ENCODE peak calls at places on chromosomes 16 and 17, in four cellular contexts. N, D, M and J are unnamed samples.

GRCh38 chr16:642189-643049 is 791 bp downstream of the MCRIP2 start:
- DNase-seq in N (no peak), D (no peak), M (peak; percentile 83), J (peak; percentile 91)

GRCh38 chr17:29251969-29252866 is 5.6 kb downstream of the CRYBA1 start:
- DNase-seq in N (peak; percentile 50), D (no peak), M (no peak), J (no peak)

GRCh38 chr17:74445156-74445555 is 13.3 kb downstream of the GPRC5C start:
- DNase-seq in N (no peak), D (no peak), M (peak; percentile 69), J (no peak)

GRCh38 chr16:13099822-13100221 is 198.4 kb downstream of the SHISA9 start:
- DNase-seq in N (no peak), D (no peak), M (no peak), J (no peak)

GRCh38 chr17:10428781-10429180 is 7.0 kb upstream of the MYH8 start:
- DNase-seq in N (no peak), D (no peak), M (no peak), J (no peak)

GRCh38 chr16:2817496-2818277 is 650 bp downstream of the PRSS21 start:
- DNase-seq in N (no peak), D (no peak), M (no peak), J (no peak)

GRCh38 chr16:2149630-2150417 is 1.4 kb downstream of the RAB26 start:
- DNase-seq in N (no peak), D (no peak), M (no peak), J (peak; percentile 66)

GRCh38 chr16:1499756-1500464 is 6.8 kb downstream of the TELO2 start:
- DNase-seq in N (no peak), D (no peak), M (peak; percentile 35), J (no peak)

GRCh38 chr16:27511657-27512056 is 38.1 kb downstream of the GTF3C1 start:
- DNase-seq in N (no peak), D (no peak), M (peak; percentile 74), J (no peak)

GRCh38 chr17:55654015-55654414 is 68.6 kb downstream of the TMEM100 start:
- DNase-seq in N (no peak), D (no peak), M (no peak), J (no peak)

GRCh38 chr16:84524346-84524920 is 20.0 kb upstream of the MEAK7 start:
- DNase-seq in N (no peak), D (no peak), M (no peak), J (no peak)

GRCh38 chr17:39679521-39680192 is 8.2 kb downstream of the PGAP3 start:
- DNase-seq in N (no peak), D (no peak), M (peak; percentile 72), J (no peak)

GRCh38 chr16:75293746-75294145 is 42.3 kb upstream of the BCAR1 start:
- DNase-seq in N (peak; percentile 10), D (no peak), M (no peak), J (no peak)

GRCh38 chr16:48139517-48139916 is 16.3 kb downstream of the ABCC12 start:
- DNase-seq in N (no peak), D (no peak), M (no peak), J (no peak)

GRCh38 chr16:61879306-61879705 is 156.9 kb downstream of the CDH8 start:
- DNase-seq in N (no peak), D (no peak), M (no peak), J (no peak)

GRCh38 chr17:70208080-70208794 is 38.9 kb downstream of the KCNJ2 start:
- DNase-seq in N (no peak), D (no peak), M (no peak), J (no peak)

GRCh38 chr16:74605746-74606520 is 981 bp downstream of the GLG1 start:
- DNase-seq in N (no peak), D (no peak), M (no peak), J (no peak)

GRCh38 chr16:67883872-67884261 is 818 bp upstream of the NRN1L start:
- DNase-seq in N (peak; percentile 26), D (no peak), M (peak; percentile 89), J (peak; percentile 92)

GRCh38 chr16:85615014-85615851 is 2.1 kb downstream of the GSE1 start:
- DNase-seq in N (no peak), D (no peak), M (peak; percentile 89), J (peak; percentile 95)

GRCh38 chr17:7912927-7913524 is 3.1 kb downstream of the RNF227 start:
- DNase-seq in N (peak; percentile 80), D (no peak), M (no peak), J (no peak)

GRCh38 chr16:52191533-52192134 is 355.3 kb downstream of the TOX3 start:
- DNase-seq in N (peak; percentile 58), D (no peak), M (peak; percentile 75), J (no peak)

GRCh38 chr17:75012320-75013076 is at the start of gene MRPL58:
- DNase-seq in N (peak; percentile 83), D (peak; percentile 26), M (peak; percentile 94), J (peak; percentile 96)

GRCh38 chr16:21646091-21646490 is 6.3 kb downstream of the IGSF6 start:
- DNase-seq in N (no peak), D (no peak), M (no peak), J (no peak)

DNA sequence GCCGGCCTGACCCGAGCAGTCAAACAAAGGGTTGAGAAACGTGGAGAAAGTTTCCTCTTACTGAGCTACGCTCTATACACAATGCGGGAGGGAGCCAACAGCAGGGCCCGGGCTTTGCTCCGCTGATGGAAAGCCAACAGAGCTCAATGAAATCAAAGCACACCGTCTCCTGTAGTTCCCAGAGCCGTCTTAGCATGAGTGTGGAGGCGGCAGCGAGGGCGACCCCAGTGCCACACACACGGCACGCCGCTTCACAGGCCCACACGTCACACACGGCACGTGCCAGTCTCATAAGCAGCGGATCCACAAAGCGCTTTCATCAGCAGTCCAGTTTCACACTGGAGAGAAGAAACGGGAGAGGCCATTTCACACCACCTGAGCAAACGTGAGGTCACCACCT is 34.7 kb downstream of the CYB5D2 start:
- DNase-seq in N (no peak), D (no peak), M (no peak), J (no peak)
- H3K4me1 ChIP-seq in N (no peaks in the 10 kb centered on the region), D (no peaks in the 10 kb centered on the region), M (no peaks in the 10 kb centered on the region), J (no peaks in the 10 kb centered on the region)

GRCh38 chr16:88761143-88761534 is 23.9 kb downstream of the PIEZO1 start:
- DNase-seq in N (no peak), D (no peak), M (no peak), J (no peak)
- H3K4me1 ChIP-seq in N (peaks cover 30% of the 10 kb centered on the region), D (no peaks in the 10 kb centered on the region), M (no peaks in the 10 kb centered on the region), J (peaks cover 85% of the 10 kb centered on the region)

DNA sequence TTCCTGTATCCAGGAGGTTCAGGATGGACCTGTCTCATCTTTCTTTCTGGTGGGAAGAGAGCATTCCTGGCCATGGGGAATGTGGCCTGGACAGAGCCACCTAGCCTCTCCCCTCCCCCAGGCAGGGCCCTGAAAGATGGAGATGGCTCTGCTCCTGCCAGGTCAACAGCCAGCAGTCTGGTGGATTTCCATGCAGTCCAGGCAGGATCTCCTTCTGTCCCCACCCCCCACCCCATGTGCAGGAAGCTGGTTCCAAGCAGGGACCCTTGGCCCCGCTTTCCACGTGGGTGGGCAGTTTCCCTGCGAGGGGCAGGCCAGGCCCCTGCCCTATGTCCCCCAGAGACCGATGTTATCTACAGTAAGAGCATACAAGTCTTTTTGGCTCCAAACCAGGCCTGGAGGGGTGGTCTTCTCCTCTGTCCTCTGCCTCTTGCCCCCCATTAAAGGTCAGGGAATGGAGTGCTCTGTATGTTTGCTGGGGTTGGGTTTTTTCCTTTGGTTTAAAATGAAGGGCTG is 240.5 kb downstream of the SEC14L1 start:
- DNase-seq in N (no peak), D (no peak), M (no peak), J (no peak)
- H3K4me1 ChIP-seq in N (peaks cover 76% of the 10 kb centered on the region), D (peaks cover 98% of the 10 kb centered on the region), M (peaks cover 49% of the 10 kb centered on the region), J (peaks cover 57% of the 10 kb centered on the region)

DNA sequence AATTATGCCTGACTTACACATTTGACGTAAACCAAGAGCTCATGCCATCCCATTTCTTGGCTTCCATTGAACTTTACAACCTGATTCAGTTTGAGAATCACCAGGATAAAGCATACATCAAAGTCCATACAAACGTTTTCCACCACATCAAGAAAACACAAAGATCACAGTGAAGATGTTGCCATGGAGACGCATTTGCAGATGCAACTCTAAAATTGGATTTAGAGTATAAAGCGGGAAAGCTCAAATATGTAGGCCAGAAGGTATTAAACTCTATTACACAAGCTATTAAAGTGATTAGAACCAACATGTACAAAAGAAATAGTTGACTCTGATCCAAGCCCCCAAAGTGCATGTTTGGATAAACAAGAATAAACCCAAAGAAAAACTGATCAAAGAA is 10.3 kb downstream of the C16orf46 start:
- DNase-seq in N (no peak), D (no peak), M (no peak), J (no peak)
- H3K4me1 ChIP-seq in N (no peaks in the 10 kb centered on the region), D (no peaks in the 10 kb centered on the region), M (no peaks in the 10 kb centered on the region), J (no peaks in the 10 kb centered on the region)

DNA sequence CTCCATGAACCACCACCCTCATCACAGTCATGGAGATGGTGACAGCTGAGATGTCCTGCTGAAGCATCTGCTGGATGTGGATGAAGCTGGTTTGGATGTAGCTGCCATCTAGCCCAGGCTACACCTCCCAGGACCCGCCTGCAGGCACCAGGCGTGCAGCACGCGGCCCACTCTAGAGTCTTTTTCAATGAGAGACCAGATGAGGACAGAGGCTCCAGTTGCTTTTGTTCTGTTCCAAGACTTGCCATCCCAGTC is 102.1 kb downstream of the ZNF778 start:
- DNase-seq in N (no peak), D (no peak), M (no peak), J (no peak)
- H3K4me1 ChIP-seq in N (peaks cover 69% of the 10 kb centered on the region), D (peaks cover 89% of the 10 kb centered on the region), M (peaks cover 26% of the 10 kb centered on the region), J (peaks cover 100% of the 10 kb centered on the region)